ENCODE peak calls at places on chromosomes 4 and X, in four cellular contexts. V is astrocyte of the spinal cord, Z is GF-D8, L is NCI-H345. A is an unnamed sample.

GRCh38 chrX:103461156-103461555 is 58.1 kb downstream of the RAB40A start:
- DNase-seq in Z (no peak), V (no peak), L (no peak), A (no peak)

GRCh38 chr4:184924516-184924915 is 93.8 kb upstream of the HELT start:
- DNase-seq in V (no peak), Z (peak; percentile 13), L (no peak), A (no peak)

GRCh38 chr4:1285790-1286553 is 3.7 kb upstream of the MAEA start:
- DNase-seq in Z (no peak), L (no peak), V (no peak), A (no peak)

GRCh38 chr4:156889616-156890594 is 81.7 kb downstream of the PDGFC start:
- DNase-seq in L (no peak), Z (no peak), V (peak; percentile 69), A (peak; percentile 94)

GRCh38 chr4:146545102-146545501 is 23.4 kb upstream of the SLC10A7 start:
- DNase-seq in V (peak; percentile 37), L (no peak), Z (no peak), A (peak; percentile 52)

GRCh38 chrX:110509778-110510510 is 151.3 kb downstream of the RTL9 start:
- DNase-seq in Z (no peak), V (no peak), L (no peak), A (peak; percentile 3)

GRCh38 chr4:156976147-156976546 is 4.5 kb upstream of the PDGFC start:
- DNase-seq in V (peak; percentile 82), Z (no peak), L (no peak), A (peak; percentile 95)

GRCh38 chr4:48079972-48080391 is 54.1 kb downstream of the TXK start:
- DNase-seq in L (no peak), Z (no peak), V (peak; percentile 45), A (peak; percentile 83)

GRCh38 chr4:69718376-69719293 is 41.8 kb downstream of the SULT1B1 start:
- DNase-seq in Z (no peak), V (peak; percentile 45), L (no peak), A (peak; percentile 65)

GRCh38 chrX:97639526-97639925 is 755.8 kb downstream of the RPA4 start:
- DNase-seq in L (peak; percentile 69), Z (no peak), V (no peak), A (no peak)

GRCh38 chr4:140359571-140360427 is 13.6 kb upstream of the SCOC start:
- DNase-seq in L (peak; percentile 63), Z (peak; percentile 45), V (peak; percentile 83), A (peak; percentile 75)

GRCh38 chr4:2761035-2761923 is 5.1 kb upstream of the TNIP2 start:
- DNase-seq in Z (no peak), L (no peak), V (peak; percentile 22), A (peak; percentile 32)

GRCh38 chrX:47264507-47265173 is 31.8 kb downstream of the USP11 start:
- DNase-seq in V (peak; percentile 47), L (no peak), Z (no peak), A (peak; percentile 75)

GRCh38 chr4:118787844-118788380 is 48.0 kb downstream of the SEC24D start:
- DNase-seq in L (no peak), Z (no peak), V (no peak), A (peak; percentile 38)

GRCh38 chr4:75844151-75844662 is 58.0 kb downstream of the PPEF2 start:
- DNase-seq in V (peak; percentile 92), Z (no peak), L (no peak), A (peak; percentile 92)

GRCh38 chrX:53047228-53047627 is 1.4 kb upstream of the GPR173 start:
- DNase-seq in L (peak; percentile 9), V (no peak), Z (no peak), A (no peak)

GRCh38 chr4:167428172-167428571 is 193.9 kb upstream of the SPOCK3 start:
- DNase-seq in Z (no peak), V (peak; percentile 1), L (peak; percentile 43), A (peak; percentile 1)

GRCh38 chr4:1241466-1241935 is 7.4 kb downstream of the CTBP1 start:
- DNase-seq in Z (no peak), V (no peak), L (no peak), A (no peak)

GRCh38 chrX:21374163-21374993 is at the start of gene CNKSR2:
- DNase-seq in Z (no peak), L (peak; percentile 89), V (peak; percentile 12), A (peak; percentile 6)